ENCODE peak calls at places on chromosome X, in nine cellular contexts. P is T47D; V is dorsolateral prefrontal cortex; I is iris pigment epithelial cell; T is Panc1; C is Right ventricle myocardium superior; U is activated CD8-positive, alpha-beta memory T cell treated with anti-CD3 and anti-CD28 coated beads, Interleukin-2, amount 50 U/mL, for 48 hours; F is heart left ventricle; D is KG1. S is an unnamed sample.

GRCh38 chrX:81537723-81538122 is 335.8 kb downstream of the SH3BGRL start:
- DNase-seq in I (no peak), T (no peak), F (no peak), U (no peak), V (peak), D (no peak), P (no peak), C (no peak), S (no peak)

GRCh38 chrX:72394518-72395163 is 88.9 kb upstream of the CITED1 start:
- DNase-seq in D (no peak), I (peak), C (peak), V (peak), U (no peak), T (no peak), P (no peak), F (no peak), S (peak)

GRCh38 chrX:112947981-112948380 is 107.3 kb upstream of the AMOT start:
- DNase-seq in T (no peak), D (no peak), V (no peak), F (no peak), P (no peak), C (no peak), U (no peak), I (no peak), S (no peak)

GRCh38 chrX:77595848-77596247 is 148.7 kb downstream of the FGF16 start:
- DNase-seq in I (peak), T (no peak), U (no peak), C (no peak), F (no peak), D (no peak), P (no peak), V (no peak), S (peak)

GRCh38 chrX:106752101-106752678 is 25.7 kb downstream of the RNF128 start:
- DNase-seq in T (no peak), V (no peak), F (no peak), P (no peak), I (peak), D (no peak), U (no peak), C (no peak), S (peak)

GRCh38 chrX:101485212-101486064 is at the start of gene ARMCX4:
- DNase-seq in D (no peak), C (peak), I (peak), P (peak), F (peak), T (no peak), V (peak), U (peak), S (peak)

GRCh38 chrX:112784692-112785091 is 55.9 kb downstream of the AMOT start:
- DNase-seq in D (no peak), U (no peak), C (no peak), I (no peak), T (no peak), P (no peak), V (peak), F (no peak), S (no peak)

GRCh38 chrX:105821471-105822081 is 763 bp upstream of the NRK start:
- DNase-seq in T (no peak), P (peak), V (no peak), C (peak), U (no peak), D (no peak), F (no peak), I (peak), S (no peak)

GRCh38 chrX:2371026-2371778 is 129.6 kb downstream of the DHRSX start:
- DNase-seq in F (no peak), P (no peak), C (no peak), T (no peak), V (no peak), I (peak), U (no peak), D (no peak), S (no peak)

GRCh38 chrX:121570072-121570841 is 522.8 kb downstream of the GLUD2 start:
- DNase-seq in F (no peak), V (no peak), D (no peak), P (no peak), I (peak), T (no peak), C (no peak), U (no peak), S (peak)

GRCh38 chrX:120358687-120359086 is 3.2 kb upstream of the ATP1B4 start:
- DNase-seq in U (peak), V (no peak), T (no peak), I (peak), F (no peak), C (no peak), D (no peak), P (no peak), S (peak)

GRCh38 chrX:53831662-53832635 is 145.4 kb upstream of the HUWE1 start:
- DNase-seq in I (peak), P (peak), U (no peak), C (no peak), D (no peak), V (no peak), T (no peak), F (no peak), S (peak)

GRCh38 chrX:31580726-31581125 is 508.9 kb upstream of the FTHL17 start:
- DNase-seq in D (no peak), V (no peak), C (no peak), U (no peak), P (no peak), I (peak), F (no peak), T (no peak), S (peak)

GRCh38 chrX:40082447-40083119 is 15.2 kb downstream of the BCOR start:
- DNase-seq in F (peak), T (no peak), C (peak), I (no peak), V (no peak), P (peak), U (no peak), D (no peak), S (peak)

GRCh38 chrX:72340572-72340971 is 34.9 kb upstream of the CITED1 start:
- DNase-seq in U (no peak), I (no peak), D (no peak), V (no peak), P (no peak), C (no peak), F (no peak), T (no peak), S (no peak)

GRCh38 chrX:41384041-41384705 is 50.2 kb downstream of the DDX3X start:
- DNase-seq in V (no peak), C (peak), I (peak), D (no peak), P (no peak), F (peak), U (peak), T (no peak), S (peak)

GRCh38 chrX:418927-419729 is 32.4 kb upstream of the PPP2R3B start:
- DNase-seq in P (no peak), D (no peak), I (no peak), F (no peak), C (no peak), U (no peak), V (no peak), T (no peak), S (no peak)

GRCh38 chrX:120536056-120536455 is 24.7 kb downstream of the CUL4B start:
- DNase-seq in T (no peak), U (no peak), D (peak), I (no peak), C (no peak), V (no peak), F (no peak), P (no peak), S (no peak)

GRCh38 chrX:41913476-41913875 is 9.9 kb downstream of the CASK start:
- DNase-seq in D (no peak), P (no peak), V (no peak), F (no peak), T (no peak), C (no peak), I (no peak), U (no peak), S (no peak)

GRCh38 chrX:22325091-22325490 is 52.4 kb downstream of the CBLL2 start:
- DNase-seq in T (no peak), D (no peak), V (no peak), C (no peak), F (no peak), U (no peak), I (peak), P (no peak), S (peak)

GRCh38 chrX:4320436-4320947 is 607.0 kb upstream of the PRKX start:
- DNase-seq in F (no peak), U (no peak), I (no peak), P (no peak), V (no peak), T (no peak), C (no peak), D (no peak), S (no peak)

GRCh38 chrX:99939883-99940232 is 470.2 kb downstream of the PCDH19 start:
- DNase-seq in F (no peak), U (no peak), P (no peak), C (no peak), T (no peak), D (no peak), I (no peak), V (no peak), S (no peak)

GRCh38 chrX:74535633-74536141 is 78.7 kb downstream of the RLIM start:
- DNase-seq in C (peak), U (peak), T (no peak), D (no peak), F (peak), V (peak), I (peak), P (peak), S (peak)

GRCh38 chrX:24167719-24168472 is 18.4 kb downstream of the ZFX start:
- DNase-seq in P (no peak), I (no peak), D (no peak), T (no peak), V (no peak), C (no peak), U (no peak), F (no peak), S (peak)

GRCh38 chrX:119488749-119489148 is 20.5 kb downstream of the SLC25A5 start:
- DNase-seq in U (no peak), V (no peak), T (no peak), F (no peak), P (peak), C (no peak), D (peak), I (peak), S (peak)

GRCh38 chrX:136823175-136823574 is 42.4 kb upstream of the ARHGEF6 start:
- DNase-seq in C (no peak), F (no peak), P (no peak), V (no peak), U (no peak), D (no peak), I (peak), T (peak), S (peak)

GRCh38 chrX:97609357-97609756 is 725.6 kb downstream of the RPA4 start:
- DNase-seq in U (no peak), F (no peak), C (no peak), T (no peak), D (no peak), I (no peak), V (no peak), P (no peak), S (no peak)

GRCh38 chrX:97215166-97215565 is 331.5 kb downstream of the RPA4 start:
- DNase-seq in V (no peak), D (no peak), T (no peak), I (peak), U (no peak), F (no peak), C (no peak), P (no peak), S (peak)

GRCh38 chrX:69116077-69116476 is 49.2 kb downstream of the PJA1 start:
- DNase-seq in D (no peak), P (no peak), C (no peak), F (no peak), T (no peak), V (no peak), U (no peak), I (no peak), S (no peak)

S was measured in GM23248.